ENCODE peak calls at places on chromosomes 4 and X, in six cellular contexts. One of them, this sample, is unnamed.

GRCh38 chr4:1992468-1993168 is 16.2 kb downstream of the NELFA start:
- DNase-seq in naive thymus-derived CD4-positive, alpha-beta T cell: no peak
- DNase-seq in WERI-Rb-1: no peak
- DNase-seq in brain microvascular endothelial cell: no peak
- DNase-seq in DND-41: no peak
- DNase-seq in hepatocyte: no peak
- DNase-seq in this sample: peak

GRCh38 chrX:12327836-12328235 is 189.6 kb downstream of the FRMPD4 start:
- DNase-seq in naive thymus-derived CD4-positive, alpha-beta T cell: no peak
- DNase-seq in WERI-Rb-1: no peak
- DNase-seq in brain microvascular endothelial cell: no peak
- DNase-seq in DND-41: no peak
- DNase-seq in hepatocyte: no peak
- DNase-seq in this sample: no peak

GRCh38 chr4:14143892-14144291 is 516.4 kb upstream of the BOD1L1 start:
- DNase-seq in naive thymus-derived CD4-positive, alpha-beta T cell: no peak
- DNase-seq in WERI-Rb-1: no peak
- DNase-seq in brain microvascular endothelial cell: no peak
- DNase-seq in DND-41: no peak
- DNase-seq in hepatocyte: no peak
- DNase-seq in this sample: no peak

GRCh38 chr4:113173865-113174264 is 124.4 kb downstream of the ANK2 start:
- DNase-seq in naive thymus-derived CD4-positive, alpha-beta T cell: no peak
- DNase-seq in WERI-Rb-1: no peak
- DNase-seq in brain microvascular endothelial cell: no peak
- DNase-seq in DND-41: no peak
- DNase-seq in hepatocyte: no peak
- DNase-seq in this sample: no peak

GRCh38 chr4:165355900-165356300 is 22.9 kb upstream of the CPE start:
- DNase-seq in naive thymus-derived CD4-positive, alpha-beta T cell: no peak
- DNase-seq in WERI-Rb-1: no peak
- DNase-seq in brain microvascular endothelial cell: peak
- DNase-seq in DND-41: peak
- DNase-seq in hepatocyte: peak
- DNase-seq in this sample: no peak

GRCh38 chr4:25088342-25088952 is 57.7 kb upstream of the LGI2 start:
- DNase-seq in naive thymus-derived CD4-positive, alpha-beta T cell: no peak
- DNase-seq in WERI-Rb-1: peak
- DNase-seq in brain microvascular endothelial cell: peak
- DNase-seq in DND-41: no peak
- DNase-seq in hepatocyte: no peak
- DNase-seq in this sample: no peak

GRCh38 chrX:125709532-125709931 is 389.9 kb downstream of the TEX13C start:
- DNase-seq in naive thymus-derived CD4-positive, alpha-beta T cell: no peak
- DNase-seq in WERI-Rb-1: no peak
- DNase-seq in brain microvascular endothelial cell: no peak
- DNase-seq in DND-41: no peak
- DNase-seq in hepatocyte: no peak
- DNase-seq in this sample: no peak

GRCh38 chrX:143635915-143636314 is at the start of gene SLITRK4:
- DNase-seq in naive thymus-derived CD4-positive, alpha-beta T cell: no peak
- DNase-seq in WERI-Rb-1: no peak
- DNase-seq in brain microvascular endothelial cell: no peak
- DNase-seq in DND-41: no peak
- DNase-seq in hepatocyte: peak
- DNase-seq in this sample: no peak

GRCh38 chr4:153154010-153154975 is 50.0 kb upstream of the TRIM2 start:
- DNase-seq in naive thymus-derived CD4-positive, alpha-beta T cell: no peak
- DNase-seq in WERI-Rb-1: no peak
- DNase-seq in brain microvascular endothelial cell: peak
- DNase-seq in DND-41: peak
- DNase-seq in hepatocyte: peak
- DNase-seq in this sample: no peak

GRCh38 chr4:33930497-33930896 is 2313.8 kb downstream of the ARAP2 start:
- DNase-seq in naive thymus-derived CD4-positive, alpha-beta T cell: no peak
- DNase-seq in WERI-Rb-1: no peak
- DNase-seq in brain microvascular endothelial cell: no peak
- DNase-seq in DND-41: no peak
- DNase-seq in hepatocyte: no peak
- DNase-seq in this sample: no peak

GRCh38 chr4:100095729-100096595 is 94.3 kb downstream of the DDIT4L start:
- DNase-seq in naive thymus-derived CD4-positive, alpha-beta T cell: no peak
- DNase-seq in WERI-Rb-1: peak
- DNase-seq in brain microvascular endothelial cell: peak
- DNase-seq in DND-41: peak
- DNase-seq in hepatocyte: peak
- DNase-seq in this sample: no peak

GRCh38 chr4:86451560-86452322 is 91.9 kb upstream of the MAPK10 start:
- DNase-seq in naive thymus-derived CD4-positive, alpha-beta T cell: no peak
- DNase-seq in WERI-Rb-1: no peak
- DNase-seq in brain microvascular endothelial cell: no peak
- DNase-seq in DND-41: no peak
- DNase-seq in hepatocyte: no peak
- DNase-seq in this sample: no peak
- H3K27ac ChIP-seq in naive thymus-derived CD4-positive, alpha-beta T cell: no peak
- H3K27ac ChIP-seq in WERI-Rb-1: no peak
- H3K27ac ChIP-seq in brain microvascular endothelial cell: peak
- H3K27ac ChIP-seq in DND-41: no peak
- H3K27ac ChIP-seq in hepatocyte: peak
- H3K27ac ChIP-seq in this sample: no peak

GRCh38 chrX:1595711-1596060 is 4.3 kb downstream of the AKAP17A start:
- DNase-seq in naive thymus-derived CD4-positive, alpha-beta T cell: no peak
- DNase-seq in WERI-Rb-1: no peak
- DNase-seq in brain microvascular endothelial cell: no peak
- DNase-seq in DND-41: no peak
- DNase-seq in hepatocyte: no peak
- DNase-seq in this sample: no peak

GRCh38 chrX:1592863-1593201 is 1.4 kb downstream of the AKAP17A start:
- DNase-seq in naive thymus-derived CD4-positive, alpha-beta T cell: no peak
- DNase-seq in WERI-Rb-1: no peak
- DNase-seq in brain microvascular endothelial cell: no peak
- DNase-seq in DND-41: peak
- DNase-seq in hepatocyte: peak
- DNase-seq in this sample: peak

GRCh38 chrX:1591863-1592127 is 391 bp downstream of the AKAP17A start:
- DNase-seq in naive thymus-derived CD4-positive, alpha-beta T cell: no peak
- DNase-seq in WERI-Rb-1: no peak
- DNase-seq in brain microvascular endothelial cell: no peak
- DNase-seq in DND-41: peak
- DNase-seq in hepatocyte: no peak
- DNase-seq in this sample: no peak

GRCh38 chrX:1592128-1592862 is 891 bp downstream of the AKAP17A start:
- DNase-seq in naive thymus-derived CD4-positive, alpha-beta T cell: no peak
- DNase-seq in WERI-Rb-1: no peak
- DNase-seq in brain microvascular endothelial cell: peak
- DNase-seq in DND-41: no peak
- DNase-seq in hepatocyte: peak
- DNase-seq in this sample: peak

DNA sequence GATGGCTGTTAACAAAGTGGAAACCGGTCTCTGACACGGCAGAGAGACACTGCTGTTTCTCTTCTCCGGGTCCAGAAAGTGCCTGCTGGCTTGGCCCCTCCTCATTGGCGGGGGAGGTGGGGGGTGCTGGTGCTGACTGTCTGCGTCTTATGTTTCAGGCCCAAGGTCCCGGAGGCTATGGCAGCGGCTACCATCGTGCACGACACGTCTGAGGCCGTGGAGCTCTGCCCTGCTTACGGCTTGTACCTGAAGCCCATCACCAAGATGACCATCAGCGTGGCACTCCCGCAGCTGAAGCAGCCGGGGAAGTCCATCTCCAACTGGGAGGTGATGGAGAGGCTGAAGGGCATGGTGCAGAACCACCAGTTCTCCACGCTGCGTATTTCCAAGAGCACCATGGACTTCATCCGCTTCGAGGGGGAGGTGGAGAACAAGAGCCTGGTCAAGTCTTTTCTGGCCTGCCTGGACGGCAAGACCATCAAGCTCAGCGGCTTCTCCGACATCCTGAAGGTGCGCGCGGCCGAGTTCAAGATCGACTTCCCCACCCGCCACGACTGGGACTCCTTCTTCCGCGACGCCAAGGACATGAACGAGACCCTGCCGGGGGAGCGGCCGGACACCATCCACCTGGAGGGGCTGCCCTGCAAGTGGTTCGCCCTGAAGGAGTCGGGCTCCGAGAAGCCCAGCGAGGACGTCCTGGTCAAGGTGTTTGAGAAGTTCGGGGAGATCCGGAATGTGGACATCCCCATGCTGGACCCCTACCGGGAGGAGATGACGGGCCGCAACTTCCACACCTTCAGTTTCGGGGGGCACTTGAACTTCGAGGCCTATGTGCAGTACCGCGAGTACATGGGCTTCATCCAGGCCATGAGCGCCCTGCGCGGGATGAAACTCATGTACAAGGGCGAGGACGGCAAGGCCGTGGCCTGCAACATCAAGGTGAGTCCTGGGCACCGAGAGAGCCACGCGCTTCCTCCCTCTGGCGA is 2.2 kb downstream of the AKAP17A start:
- DNase-seq in naive thymus-derived CD4-positive, alpha-beta T cell: no peak
- DNase-seq in WERI-Rb-1: no peak
- DNase-seq in brain microvascular endothelial cell: no peak
- DNase-seq in DND-41: no peak
- DNase-seq in hepatocyte: no peak
- DNase-seq in this sample: peak
- H3K4me3 ChIP-seq in naive thymus-derived CD4-positive, alpha-beta T cell: peak
- H3K4me3 ChIP-seq in WERI-Rb-1: no peak
- H3K4me3 ChIP-seq in brain microvascular endothelial cell: peak
- H3K4me3 ChIP-seq in DND-41: peak
- H3K4me3 ChIP-seq in hepatocyte: peak
- H3K4me3 ChIP-seq in this sample: peak

GRCh38 chr4:72424006-72424405 is 145.0 kb downstream of the ADAMTS3 start:
- DNase-seq in naive thymus-derived CD4-positive, alpha-beta T cell: no peak
- DNase-seq in WERI-Rb-1: no peak
- DNase-seq in brain microvascular endothelial cell: no peak
- DNase-seq in DND-41: no peak
- DNase-seq in hepatocyte: no peak
- DNase-seq in this sample: no peak

DNA sequence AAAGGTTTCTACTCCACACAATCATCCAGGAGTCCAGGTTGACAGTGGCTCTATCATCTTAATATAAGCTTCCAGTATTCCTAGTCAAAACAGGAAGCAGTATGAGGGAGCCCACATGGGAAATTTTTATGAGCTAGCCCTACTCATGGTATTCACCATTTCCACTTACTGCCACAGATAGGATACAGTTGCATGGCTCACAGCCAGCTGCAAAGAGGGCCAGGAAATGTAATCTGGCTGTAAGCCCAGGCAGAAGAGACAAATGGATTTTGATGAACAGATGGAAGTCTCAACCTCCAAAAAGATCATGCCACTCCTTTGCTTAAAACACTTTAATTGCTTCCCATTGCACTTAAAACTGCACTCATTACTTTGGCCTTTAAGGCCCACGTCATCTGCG is 150.6 kb downstream of the ADAMTS3 start:
- DNase-seq in naive thymus-derived CD4-positive, alpha-beta T cell: no peak
- DNase-seq in WERI-Rb-1: no peak
- DNase-seq in brain microvascular endothelial cell: peak
- DNase-seq in DND-41: no peak
- DNase-seq in hepatocyte: peak
- DNase-seq in this sample: no peak
- H3K27ac ChIP-seq in naive thymus-derived CD4-positive, alpha-beta T cell: no peak
- H3K27ac ChIP-seq in WERI-Rb-1: no peak
- H3K27ac ChIP-seq in brain microvascular endothelial cell: no peak
- H3K27ac ChIP-seq in DND-41: no peak
- H3K27ac ChIP-seq in hepatocyte: no peak
- H3K27ac ChIP-seq in this sample: no peak

GRCh38 chrX:40152706-40153334 is 55.1 kb upstream of the BCOR start:
- DNase-seq in naive thymus-derived CD4-positive, alpha-beta T cell: no peak
- DNase-seq in WERI-Rb-1: peak
- DNase-seq in brain microvascular endothelial cell: no peak
- DNase-seq in DND-41: no peak
- DNase-seq in hepatocyte: peak
- DNase-seq in this sample: peak
- H3K4me3 ChIP-seq in naive thymus-derived CD4-positive, alpha-beta T cell: peak
- H3K4me3 ChIP-seq in WERI-Rb-1: peak
- H3K4me3 ChIP-seq in brain microvascular endothelial cell: peak
- H3K4me3 ChIP-seq in DND-41: peak
- H3K4me3 ChIP-seq in hepatocyte: peak
- H3K4me3 ChIP-seq in this sample: peak

DNA sequence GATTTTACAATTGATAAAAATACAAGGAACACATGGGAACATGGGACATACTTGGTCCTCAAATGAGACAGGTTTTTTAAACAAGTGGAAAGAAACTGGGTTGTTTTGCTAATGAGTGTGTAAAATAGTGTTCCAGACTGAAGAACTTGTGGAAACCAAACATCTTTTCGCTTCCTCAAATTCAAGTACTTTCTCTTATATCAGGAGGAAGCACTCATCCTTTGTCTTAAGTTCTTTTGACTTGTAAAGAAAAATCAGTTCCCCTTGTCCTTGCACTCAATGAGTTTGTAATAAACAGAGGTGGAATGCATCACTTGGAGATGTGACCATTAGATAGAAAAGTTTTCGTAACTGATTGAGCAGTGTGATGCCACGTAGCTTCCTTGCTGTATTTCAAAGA is 101.2 kb downstream of the PHOX2B start:
- DNase-seq in naive thymus-derived CD4-positive, alpha-beta T cell: no peak
- DNase-seq in WERI-Rb-1: no peak
- DNase-seq in brain microvascular endothelial cell: no peak
- DNase-seq in DND-41: no peak
- DNase-seq in hepatocyte: no peak
- DNase-seq in this sample: no peak
- H3K27ac ChIP-seq in naive thymus-derived CD4-positive, alpha-beta T cell: no peak
- H3K27ac ChIP-seq in WERI-Rb-1: no peak
- H3K27ac ChIP-seq in brain microvascular endothelial cell: no peak
- H3K27ac ChIP-seq in DND-41: no peak
- H3K27ac ChIP-seq in hepatocyte: no peak
- H3K27ac ChIP-seq in this sample: no peak

GRCh38 chrX:10414872-10415703 is 205.3 kb downstream of the MID1 start:
- DNase-seq in naive thymus-derived CD4-positive, alpha-beta T cell: no peak
- DNase-seq in WERI-Rb-1: no peak
- DNase-seq in brain microvascular endothelial cell: peak
- DNase-seq in DND-41: no peak
- DNase-seq in hepatocyte: no peak
- DNase-seq in this sample: no peak
- H3K4me3 ChIP-seq in naive thymus-derived CD4-positive, alpha-beta T cell: no peak
- H3K4me3 ChIP-seq in WERI-Rb-1: no peak
- H3K4me3 ChIP-seq in brain microvascular endothelial cell: no peak
- H3K4me3 ChIP-seq in DND-41: no peak
- H3K4me3 ChIP-seq in hepatocyte: no peak
- H3K4me3 ChIP-seq in this sample: no peak

GRCh38 chrX:115616943-115617563 is 56.1 kb downstream of the PLS3 start:
- DNase-seq in naive thymus-derived CD4-positive, alpha-beta T cell: no peak
- DNase-seq in WERI-Rb-1: no peak
- DNase-seq in brain microvascular endothelial cell: peak
- DNase-seq in DND-41: no peak
- DNase-seq in hepatocyte: peak
- DNase-seq in this sample: no peak
- H3K27ac ChIP-seq in naive thymus-derived CD4-positive, alpha-beta T cell: no peak
- H3K27ac ChIP-seq in WERI-Rb-1: no peak
- H3K27ac ChIP-seq in brain microvascular endothelial cell: peak
- H3K27ac ChIP-seq in DND-41: no peak
- H3K27ac ChIP-seq in hepatocyte: peak
- H3K27ac ChIP-seq in this sample: peak

GRCh38 chrX:51496501-51497291 is at the start of gene NUDT11:
- DNase-seq in naive thymus-derived CD4-positive, alpha-beta T cell: no peak
- DNase-seq in WERI-Rb-1: no peak
- DNase-seq in brain microvascular endothelial cell: peak
- DNase-seq in DND-41: no peak
- DNase-seq in hepatocyte: peak
- DNase-seq in this sample: peak

DNA sequence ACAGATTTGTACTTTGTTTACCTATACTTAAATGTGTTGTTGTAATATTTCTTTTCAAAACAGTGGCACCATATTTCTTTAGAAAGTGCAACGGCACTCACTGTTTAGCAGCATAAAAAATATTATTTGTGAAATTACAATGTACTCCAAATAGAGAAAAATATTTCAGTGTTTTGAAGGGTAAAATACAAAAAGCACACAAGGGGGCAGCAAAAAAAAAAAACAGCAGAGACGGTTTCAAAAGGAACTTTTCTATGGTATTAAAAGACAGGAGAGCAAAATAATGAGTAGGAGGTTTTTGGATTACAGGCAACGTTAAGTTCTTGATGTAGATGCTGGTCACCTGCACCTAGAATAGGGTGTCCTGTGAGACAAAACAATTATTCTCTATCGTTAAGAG is 2.0 kb downstream of the NUDT11 start:
- DNase-seq in naive thymus-derived CD4-positive, alpha-beta T cell: no peak
- DNase-seq in WERI-Rb-1: no peak
- DNase-seq in brain microvascular endothelial cell: no peak
- DNase-seq in DND-41: no peak
- DNase-seq in hepatocyte: no peak
- DNase-seq in this sample: no peak
- H3K4me3 ChIP-seq in naive thymus-derived CD4-positive, alpha-beta T cell: no peak
- H3K4me3 ChIP-seq in WERI-Rb-1: no peak
- H3K4me3 ChIP-seq in brain microvascular endothelial cell: no peak
- H3K4me3 ChIP-seq in DND-41: no peak
- H3K4me3 ChIP-seq in hepatocyte: no peak
- H3K4me3 ChIP-seq in this sample: no peak